ENCODE peak calls at places on chromosomes 13 and 19, in seven cellular contexts. H is activated T-cell treated with anti-CD3 and anti-CD28 coated beads for 1 hour; C is CD8-positive, alpha-beta memory T cell; P is hypothalamus; V is EL; L is body of pancreas; E is T-helper 2 cell treated with Interferon-gamma antibody and Interleukin-4, amounts not matched to agents 5 μg/mL and 100 μg/mL, for 36 hours. K is an unnamed sample.

GRCh38 chr13:104750377-104750776 is 1684.2 kb upstream of the SLC10A2 start:
- DNase-seq in H (no peak), C (no peak), P (no peak), V (peak), L (no peak), E (no peak), K (peak)

GRCh38 chr19:57537953-57538547 is 10.9 kb downstream of the ZNF549 start:
- DNase-seq in H (no peak), C (no peak), P (no peak), V (no peak), L (no peak), E (no peak), K (no peak)

GRCh38 chr19:49130325-49130724 is 11.0 kb downstream of the PPFIA3 start:
- DNase-seq in H (no peak), C (no peak), P (no peak), V (no peak), L (no peak), E (no peak), K (no peak)

GRCh38 chr19:53308339-53308811 is 25.2 kb upstream of the ZNF845 start:
- DNase-seq in H (no peak), C (no peak), P (no peak), V (peak), L (peak), E (no peak), K (no peak)

GRCh38 chr13:59452189-59452588 is 711.5 kb downstream of the DIAPH3 start:
- DNase-seq in H (no peak), C (no peak), P (no peak), V (no peak), L (no peak), E (no peak), K (no peak)

GRCh38 chr13:31909889-31910551 is 121.6 kb upstream of the FRY start:
- DNase-seq in H (peak), C (peak), P (peak), V (peak), L (peak), E (no peak), K (peak)

GRCh38 chr13:52847682-52848432 is 583 bp downstream of the PCDH8 start:
- DNase-seq in H (no peak), C (no peak), P (no peak), V (no peak), L (no peak), E (no peak), K (no peak)

GRCh38 chr13:70964124-70964523 is 855.9 kb upstream of the KLHL1 start:
- DNase-seq in H (no peak), C (no peak), P (no peak), V (no peak), L (no peak), E (no peak), K (no peak)

GRCh38 chr13:48251616-48252081 is 18.6 kb downstream of the ITM2B start:
- DNase-seq in H (no peak), C (no peak), P (no peak), V (no peak), L (no peak), E (no peak), K (no peak)

GRCh38 chr13:107901996-107902562 is 313.3 kb downstream of the LIG4 start:
- DNase-seq in H (no peak), C (no peak), P (no peak), V (no peak), L (no peak), E (no peak), K (no peak)

GRCh38 chr19:40249781-40250180 is 23.3 kb upstream of the CCNP start:
- DNase-seq in H (no peak), C (no peak), P (no peak), V (no peak), L (no peak), E (no peak), K (no peak)

GRCh38 chr19:29815231-29815630 is 3.4 kb downstream of the CCNE1 start:
- DNase-seq in H (no peak), C (no peak), P (no peak), V (no peak), L (no peak), E (no peak), K (no peak)

GRCh38 chr19:47445937-47446402 is 25.7 kb downstream of the SLC8A2 start:
- DNase-seq in H (peak), C (peak), P (peak), V (peak), L (peak), E (peak), K (no peak)

GRCh38 chr13:28553971-28554370 is 59.0 kb upstream of the FLT1 start:
- DNase-seq in H (no peak), C (no peak), P (no peak), V (no peak), L (no peak), E (no peak), K (no peak)

GRCh38 chr19:54893406-54893805 is 12.5 kb upstream of the NCR1 start:
- DNase-seq in H (no peak), C (no peak), P (no peak), V (no peak), L (no peak), E (no peak), K (no peak)

GRCh38 chr13:96993660-96994029 is 631 bp downstream of the OXGR1 start:
- DNase-seq in H (no peak), C (no peak), P (no peak), V (no peak), L (no peak), E (no peak), K (no peak)

GRCh38 chr13:88592105-88592504 is 920.9 kb downstream of the SLITRK5 start:
- DNase-seq in H (no peak), C (no peak), P (no peak), V (no peak), L (no peak), E (no peak), K (no peak)

GRCh38 chr19:33447336-33448158 is 74.0 kb downstream of the CEBPG start:
- DNase-seq in H (no peak), C (no peak), P (no peak), V (no peak), L (no peak), E (no peak), K (no peak)

GRCh38 chr13:45468676-45469075 is 3.9 kb downstream of the COG3 start:
- DNase-seq in H (no peak), C (no peak), P (no peak), V (no peak), L (no peak), E (no peak), K (no peak)

GRCh38 chr13:100019780-100020356 is 38.3 kb downstream of the ZIC2 start:
- DNase-seq in H (no peak), C (no peak), P (no peak), V (no peak), L (no peak), E (no peak), K (no peak)

GRCh38 chr19:43735957-43736356 is 18.8 kb downstream of the SMG9 start:
- DNase-seq in H (no peak), C (no peak), P (no peak), V (peak), L (no peak), E (no peak), K (peak)

GRCh38 chr13:39951301-39951700 is 295.8 kb downstream of the COG6 start:
- DNase-seq in H (no peak), C (no peak), P (no peak), V (no peak), L (no peak), E (no peak), K (no peak)

GRCh38 chr19:49920624-49921363 is 8.2 kb upstream of the ATF5 start:
- DNase-seq in H (no peak), C (no peak), P (no peak), V (no peak), L (no peak), E (no peak), K (no peak)

GRCh38 chr13:67308004-67308772 is 78.1 kb upstream of the PCDH9 start:
- DNase-seq in H (no peak), C (no peak), P (no peak), V (no peak), L (no peak), E (no peak), K (no peak)

GRCh38 chr19:1409204-1410005 is 2.0 kb downstream of the DAZAP1 start:
- DNase-seq in H (no peak), C (no peak), P (no peak), V (no peak), L (no peak), E (no peak), K (no peak)

GRCh38 chr19:12987781-12988180 is 7.5 kb upstream of the NFIX start:
- DNase-seq in H (no peak), C (no peak), P (no peak), V (no peak), L (no peak), E (no peak), K (no peak)

GRCh38 chr13:33870046-33870668 is 52.2 kb downstream of the RFC3 start:
- DNase-seq in H (no peak), C (no peak), P (no peak), V (no peak), L (peak), E (no peak), K (no peak)

GRCh38 chr13:31223640-31224039 is 23.9 kb downstream of the B3GLCT start:
- DNase-seq in H (no peak), C (no peak), P (no peak), V (no peak), L (no peak), E (no peak), K (no peak)

GRCh38 chr19:4987286-4987685 is 18.4 kb downstream of the KDM4B start:
- DNase-seq in H (no peak), C (no peak), P (no peak), V (no peak), L (no peak), E (no peak), K (no peak)

GRCh38 chr19:55253842-55254624 is 4.8 kb downstream of the PPP6R1 start:
- DNase-seq in H (peak), C (peak), P (no peak), V (no peak), L (no peak), E (peak), K (no peak)

GRCh38 chr19:35077411-35078223 is 36.1 kb downstream of the HPN start:
- DNase-seq in H (no peak), C (no peak), P (no peak), V (no peak), L (no peak), E (no peak), K (no peak)

GRCh38 chr13:52026246-52026626 is 1.7 kb downstream of the UTP14C start:
- DNase-seq in H (no peak), C (no peak), P (no peak), V (no peak), L (no peak), E (no peak), K (no peak)

GRCh38 chr13:73850104-73850898 is 283.9 kb downstream of the KLF12 start:
- DNase-seq in H (no peak), C (no peak), P (no peak), V (no peak), L (no peak), E (no peak), K (no peak)

GRCh38 chr19:18002347-18002850 is 5.6 kb upstream of the ARRDC2 start:
- DNase-seq in H (no peak), C (no peak), P (no peak), V (no peak), L (no peak), E (no peak), K (no peak)

GRCh38 chr13:30744056-30744684 is 8.8 kb downstream of the ALOX5AP start:
- DNase-seq in H (peak), C (peak), P (no peak), V (peak), L (peak), E (peak), K (peak)

GRCh38 chr19:16893686-16893990 is 4.8 kb downstream of the F2RL3 start:
- DNase-seq in H (no peak), C (no peak), P (no peak), V (no peak), L (no peak), E (no peak), K (no peak)